ENCODE peak calls at places on chromosomes 11 and 22, in ten cellular contexts. D, U, Y, S, H, K, L, X, A and N are unnamed samples.

GRCh38 chr11:10594407-10594806 is 25.9 kb upstream of the LYVE1 start:
- DNase-seq in D (no peak), U (no peak), Y (no peak), S (no peak), H (no peak), K (no peak), L (no peak), X (no peak), A (no peak), N (peak)

GRCh38 chr11:130448416-130449068 is at the start of gene ADAMTS15:
- DNase-seq in D (peak), U (peak), Y (peak), S (peak), H (peak), K (peak), L (peak), X (no peak), A (peak), N (peak)

GRCh38 chr11:27718346-27718852 is 18.1 kb upstream of the BDNF start:
- DNase-seq in D (peak), U (no peak), Y (no peak), S (no peak), H (peak), K (no peak), L (no peak), X (no peak), A (peak), N (no peak)

GRCh38 chr11:72317982-72318381 is 74.0 kb upstream of the PHOX2A start:
- DNase-seq in D (no peak), U (no peak), Y (no peak), S (no peak), H (no peak), K (no peak), L (no peak), X (no peak), A (no peak), N (no peak)

GRCh38 chr11:12274558-12275197 is 102.7 kb upstream of the PARVA start:
- DNase-seq in D (no peak), U (no peak), Y (no peak), S (no peak), H (peak), K (peak), L (no peak), X (no peak), A (no peak), N (no peak)

GRCh38 chr11:57574061-57574460 is 6.6 kb upstream of the UBE2L6 start:
- DNase-seq in D (no peak), U (no peak), Y (no peak), S (no peak), H (no peak), K (no peak), L (no peak), X (no peak), A (no peak), N (no peak)

GRCh38 chr11:45260047-45260446 is 26.1 kb downstream of the SYT13 start:
- DNase-seq in D (no peak), U (no peak), Y (no peak), S (no peak), H (no peak), K (no peak), L (no peak), X (no peak), A (no peak), N (no peak)

GRCh38 chr11:5196731-5197130 is 3.8 kb downstream of the OR51V1 start:
- DNase-seq in D (no peak), U (no peak), Y (no peak), S (no peak), H (no peak), K (no peak), L (no peak), X (no peak), A (peak), N (no peak)

GRCh38 chr11:64762916-64763803 is 3.4 kb upstream of the PYGM start:
- DNase-seq in D (no peak), U (peak), Y (peak), S (peak), H (no peak), K (no peak), L (peak), X (no peak), A (no peak), N (no peak)

GRCh38 chr11:57402188-57403066 is 12.0 kb upstream of the PRG2 start:
- DNase-seq in D (no peak), U (no peak), Y (no peak), S (no peak), H (no peak), K (no peak), L (no peak), X (no peak), A (no peak), N (no peak)

GRCh38 chr11:41175304-41175972 is 284.0 kb downstream of the LRRC4C start:
- DNase-seq in D (no peak), U (no peak), Y (no peak), S (no peak), H (no peak), K (no peak), L (no peak), X (no peak), A (no peak), N (no peak)

GRCh38 chr11:68411501-68411991 is 49.0 kb upstream of the PPP6R3 start:
- DNase-seq in D (no peak), U (no peak), Y (peak), S (peak), H (no peak), K (no peak), L (no peak), X (no peak), A (no peak), N (no peak)

GRCh38 chr11:26753738-26754504 is 32.1 kb upstream of the SLC5A12 start:
- DNase-seq in D (peak), U (peak), Y (no peak), S (peak), H (peak), K (no peak), L (no peak), X (no peak), A (peak), N (no peak)

GRCh38 chr22:36360871-36361383 is 26.8 kb downstream of the MYH9 start:
- DNase-seq in D (no peak), U (no peak), Y (no peak), S (no peak), H (no peak), K (no peak), L (peak), X (no peak), A (peak), N (no peak)

GRCh38 chr11:88590366-88590765 is 252.8 kb upstream of the CTSC start:
- DNase-seq in D (no peak), U (no peak), Y (no peak), S (no peak), H (no peak), K (no peak), L (no peak), X (no peak), A (no peak), N (no peak)

GRCh38 chr11:76719281-76719680 is 48.7 kb upstream of the LRRC32 start:
- DNase-seq in D (no peak), U (no peak), Y (no peak), S (no peak), H (no peak), K (no peak), L (no peak), X (no peak), A (no peak), N (no peak)

GRCh38 chr22:30420401-30421178 is 5.0 kb upstream of the MTFP1 start:
- DNase-seq in D (no peak), U (no peak), Y (no peak), S (no peak), H (no peak), K (no peak), L (no peak), X (no peak), A (peak), N (no peak)

GRCh38 chr11:75151346-75152047 is 590 bp downstream of the SLCO2B1 start:
- DNase-seq in D (no peak), U (no peak), Y (peak), S (no peak), H (peak), K (no peak), L (no peak), X (no peak), A (no peak), N (no peak)

GRCh38 chr11:18802381-18803257 is 11.0 kb upstream of the PTPN5 start:
- DNase-seq in D (peak), U (peak), Y (no peak), S (peak), H (peak), K (no peak), L (no peak), X (peak), A (peak), N (peak)

GRCh38 chr11:68358416-68358815 is 46.0 kb downstream of the LRP5 start:
- DNase-seq in D (no peak), U (no peak), Y (peak), S (no peak), H (peak), K (no peak), L (peak), X (no peak), A (no peak), N (no peak)

GRCh38 chr11:837189-837989 is 4.6 kb downstream of the CD151 start:
- DNase-seq in D (no peak), U (no peak), Y (no peak), S (no peak), H (no peak), K (no peak), L (no peak), X (no peak), A (no peak), N (no peak)

GRCh38 chr11:76672431-76673163 is 2.0 kb upstream of the LRRC32 start:
- DNase-seq in D (no peak), U (peak), Y (no peak), S (no peak), H (no peak), K (no peak), L (peak), X (peak), A (no peak), N (peak)

GRCh38 chr22:28207281-28208030 is 288.4 kb upstream of the PITPNB start:
- DNase-seq in D (no peak), U (no peak), Y (no peak), S (no peak), H (no peak), K (no peak), L (no peak), X (no peak), A (peak), N (no peak)

GRCh38 chr11:45939836-45940235 is 17.4 kb downstream of the LARGE2 start:
- DNase-seq in D (no peak), U (no peak), Y (no peak), S (no peak), H (no peak), K (no peak), L (no peak), X (no peak), A (peak), N (no peak)

GRCh38 chr22:29456211-29456671 is 17.9 kb downstream of the RFPL1 start:
- DNase-seq in D (no peak), U (no peak), Y (no peak), S (no peak), H (no peak), K (no peak), L (no peak), X (no peak), A (peak), N (no peak)

GRCh38 chr11:1652442-1652777 is 22.8 kb downstream of the KRTAP5-5 start:
- DNase-seq in D (no peak), U (no peak), Y (no peak), S (no peak), H (no peak), K (no peak), L (peak), X (no peak), A (no peak), N (no peak)

GRCh38 chr11:107665016-107665415 is 46.8 kb downstream of the SLN start:
- DNase-seq in D (no peak), U (no peak), Y (no peak), S (no peak), H (no peak), K (no peak), L (no peak), X (no peak), A (no peak), N (no peak)

GRCh38 chr11:19985106-19985505 is 175.2 kb downstream of the DBX1 start:
- DNase-seq in D (no peak), U (no peak), Y (no peak), S (no peak), H (no peak), K (no peak), L (no peak), X (no peak), A (peak), N (no peak)

GRCh38 chr22:21707677-21708076 is 27.9 kb downstream of the YPEL1 start:
- DNase-seq in D (no peak), U (no peak), Y (no peak), S (no peak), H (no peak), K (no peak), L (no peak), X (no peak), A (no peak), N (no peak)